ENCODE peak calls at places on chromosomes 5 and 9, in six cellular contexts. One of them, this sample, is unnamed.

GRCh38 chr9:71145179-71145578 is 23.8 kb upstream of the TRPM3 start:
- DNase-seq in PC-3: no peak
- DNase-seq in neural progenitor cell: no peak
- DNase-seq in PC-9: no peak
- DNase-seq in HepG2: no peak
- DNase-seq in fibroblast of lung: no peak
- DNase-seq in this sample: no peak

GRCh38 chr5:150487199-150488061 is 20.5 kb upstream of the NDST1 start:
- DNase-seq in PC-3: peak
- DNase-seq in neural progenitor cell: no peak
- DNase-seq in PC-9: no peak
- DNase-seq in HepG2: peak
- DNase-seq in fibroblast of lung: no peak
- DNase-seq in this sample: peak

GRCh38 chr9:131864531-131864930 is 124.7 kb upstream of the RAPGEF1 start:
- DNase-seq in PC-3: no peak
- DNase-seq in neural progenitor cell: no peak
- DNase-seq in PC-9: no peak
- DNase-seq in HepG2: no peak
- DNase-seq in fibroblast of lung: no peak
- DNase-seq in this sample: no peak

GRCh38 chr5:103891151-103891550 is 328.6 kb upstream of the NUDT12 start:
- DNase-seq in PC-3: peak
- DNase-seq in neural progenitor cell: no peak
- DNase-seq in PC-9: no peak
- DNase-seq in HepG2: no peak
- DNase-seq in fibroblast of lung: peak
- DNase-seq in this sample: no peak

GRCh38 chr9:29806941-29807625 is 2233.8 kb upstream of the C9orf72 start:
- DNase-seq in PC-3: peak
- DNase-seq in neural progenitor cell: peak
- DNase-seq in PC-9: no peak
- DNase-seq in HepG2: no peak
- DNase-seq in fibroblast of lung: peak
- DNase-seq in this sample: no peak

GRCh38 chr9:112535811-112536210 is 49.2 kb downstream of the KIAA1958 start:
- DNase-seq in PC-3: no peak
- DNase-seq in neural progenitor cell: no peak
- DNase-seq in PC-9: no peak
- DNase-seq in HepG2: no peak
- DNase-seq in fibroblast of lung: peak
- DNase-seq in this sample: peak

GRCh38 chr9:131080589-131080988 is 15.7 kb upstream of the AIF1L start:
- DNase-seq in PC-3: peak
- DNase-seq in neural progenitor cell: no peak
- DNase-seq in PC-9: peak
- DNase-seq in HepG2: no peak
- DNase-seq in fibroblast of lung: no peak
- DNase-seq in this sample: no peak

GRCh38 chr9:28650327-28650726 is 1077.0 kb upstream of the C9orf72 start:
- DNase-seq in PC-3: no peak
- DNase-seq in neural progenitor cell: no peak
- DNase-seq in PC-9: no peak
- DNase-seq in HepG2: no peak
- DNase-seq in fibroblast of lung: no peak
- DNase-seq in this sample: no peak

GRCh38 chr9:22446950-22447606 is 454 bp downstream of the DMRTA1 start:
- DNase-seq in PC-3: peak
- DNase-seq in neural progenitor cell: peak
- DNase-seq in PC-9: peak
- DNase-seq in HepG2: no peak
- DNase-seq in fibroblast of lung: peak
- DNase-seq in this sample: peak

GRCh38 chr5:170184007-170184687 is 48.6 kb upstream of the C5orf58 start:
- DNase-seq in PC-3: peak
- DNase-seq in neural progenitor cell: peak
- DNase-seq in PC-9: no peak
- DNase-seq in HepG2: peak
- DNase-seq in fibroblast of lung: peak
- DNase-seq in this sample: peak

GRCh38 chr5:102221949-102222348 is 74.1 kb downstream of the SLCO4C1 start:
- DNase-seq in PC-3: no peak
- DNase-seq in neural progenitor cell: no peak
- DNase-seq in PC-9: no peak
- DNase-seq in HepG2: no peak
- DNase-seq in fibroblast of lung: no peak
- DNase-seq in this sample: no peak

GRCh38 chr5:133371371-133372155 is 240.8 kb downstream of the FSTL4 start:
- DNase-seq in PC-3: peak
- DNase-seq in neural progenitor cell: no peak
- DNase-seq in PC-9: peak
- DNase-seq in HepG2: no peak
- DNase-seq in fibroblast of lung: no peak
- DNase-seq in this sample: no peak

GRCh38 chr5:137751869-137752491 is 2.2 kb downstream of the HNRNPA0 start:
- DNase-seq in PC-3: peak
- DNase-seq in neural progenitor cell: peak
- DNase-seq in PC-9: peak
- DNase-seq in HepG2: peak
- DNase-seq in fibroblast of lung: peak
- DNase-seq in this sample: peak

GRCh38 chr5:79560774-79561524 is 47.0 kb upstream of the HOMER1 start:
- DNase-seq in PC-3: no peak
- DNase-seq in neural progenitor cell: no peak
- DNase-seq in PC-9: no peak
- DNase-seq in HepG2: no peak
- DNase-seq in fibroblast of lung: peak
- DNase-seq in this sample: peak

GRCh38 chr5:58447231-58447630 is 12.7 kb downstream of the PLK2 start:
- DNase-seq in PC-3: no peak
- DNase-seq in neural progenitor cell: no peak
- DNase-seq in PC-9: no peak
- DNase-seq in HepG2: no peak
- DNase-seq in fibroblast of lung: peak
- DNase-seq in this sample: peak

GRCh38 chr5:151153766-151154272 is 3.8 kb downstream of the ANXA6 start:
- DNase-seq in PC-3: no peak
- DNase-seq in neural progenitor cell: no peak
- DNase-seq in PC-9: no peak
- DNase-seq in HepG2: no peak
- DNase-seq in fibroblast of lung: no peak
- DNase-seq in this sample: peak

GRCh38 chr5:87541033-87541432 is 128.3 kb upstream of the CCNH start:
- DNase-seq in PC-3: peak
- DNase-seq in neural progenitor cell: peak
- DNase-seq in PC-9: no peak
- DNase-seq in HepG2: no peak
- DNase-seq in fibroblast of lung: peak
- DNase-seq in this sample: peak

GRCh38 chr9:115165233-115165632 is 47.3 kb upstream of the TNC start:
- DNase-seq in PC-3: no peak
- DNase-seq in neural progenitor cell: no peak
- DNase-seq in PC-9: no peak
- DNase-seq in HepG2: no peak
- DNase-seq in fibroblast of lung: no peak
- DNase-seq in this sample: no peak

GRCh38 chr9:117643288-117643654 is 60.9 kb upstream of the TLR4 start:
- DNase-seq in PC-3: no peak
- DNase-seq in neural progenitor cell: no peak
- DNase-seq in PC-9: no peak
- DNase-seq in HepG2: no peak
- DNase-seq in fibroblast of lung: no peak
- DNase-seq in this sample: no peak

GRCh38 chr5:14809369-14810144 is 62.0 kb downstream of the ANKH start:
- DNase-seq in PC-3: peak
- DNase-seq in neural progenitor cell: no peak
- DNase-seq in PC-9: peak
- DNase-seq in HepG2: peak
- DNase-seq in fibroblast of lung: peak
- DNase-seq in this sample: peak

GRCh38 chr9:135992486-135993408 is 31.6 kb upstream of the UBAC1 start:
- DNase-seq in PC-3: peak
- DNase-seq in neural progenitor cell: peak
- DNase-seq in PC-9: no peak
- DNase-seq in HepG2: peak
- DNase-seq in fibroblast of lung: peak
- DNase-seq in this sample: peak

GRCh38 chr5:83444445-83444844 is 27.1 kb upstream of the VCAN start:
- DNase-seq in PC-3: no peak
- DNase-seq in neural progenitor cell: no peak
- DNase-seq in PC-9: no peak
- DNase-seq in HepG2: no peak
- DNase-seq in fibroblast of lung: no peak
- DNase-seq in this sample: no peak

GRCh38 chr9:86052556-86053468 is 46.5 kb downstream of the GOLM1 start:
- DNase-seq in PC-3: no peak
- DNase-seq in neural progenitor cell: no peak
- DNase-seq in PC-9: no peak
- DNase-seq in HepG2: no peak
- DNase-seq in fibroblast of lung: no peak
- DNase-seq in this sample: no peak

GRCh38 chr9:137919095-137919465 is 41.5 kb downstream of the CACNA1B start:
- DNase-seq in PC-3: no peak
- DNase-seq in neural progenitor cell: no peak
- DNase-seq in PC-9: no peak
- DNase-seq in HepG2: no peak
- DNase-seq in fibroblast of lung: no peak
- DNase-seq in this sample: no peak

GRCh38 chr9:33467526-33467925 is 6.2 kb downstream of the NOL6 start:
- DNase-seq in PC-3: no peak
- DNase-seq in neural progenitor cell: no peak
- DNase-seq in PC-9: no peak
- DNase-seq in HepG2: no peak
- DNase-seq in fibroblast of lung: no peak
- DNase-seq in this sample: no peak

GRCh38 chr5:102385365-102385764 is 89.3 kb upstream of the SLCO4C1 start:
- DNase-seq in PC-3: no peak
- DNase-seq in neural progenitor cell: no peak
- DNase-seq in PC-9: no peak
- DNase-seq in HepG2: no peak
- DNase-seq in fibroblast of lung: no peak
- DNase-seq in this sample: no peak

GRCh38 chr9:121721770-121722169 is 70.3 kb downstream of the DAB2IP start:
- DNase-seq in PC-3: no peak
- DNase-seq in neural progenitor cell: peak
- DNase-seq in PC-9: no peak
- DNase-seq in HepG2: no peak
- DNase-seq in fibroblast of lung: no peak
- DNase-seq in this sample: peak

GRCh38 chr9:125889524-125890473 is 142.6 kb downstream of the PBX3 start:
- DNase-seq in PC-3: peak
- DNase-seq in neural progenitor cell: peak
- DNase-seq in PC-9: no peak
- DNase-seq in HepG2: no peak
- DNase-seq in fibroblast of lung: peak
- DNase-seq in this sample: peak
- TF ChIP-seq EZH2 in PC-3: no peak
- TF ChIP-seq EZH2 in neural progenitor cell: no peak
- TF ChIP-seq EZH2 in PC-9: no peak
- TF ChIP-seq EZH2 in HepG2: no peak
- TF ChIP-seq EZH2 in fibroblast of lung: no peak
- TF ChIP-seq EZH2 in this sample: no peak

GRCh38 chr5:1874348-1874747 is 8.4 kb downstream of the IRX4 start:
- DNase-seq in PC-3: no peak
- DNase-seq in neural progenitor cell: no peak
- DNase-seq in PC-9: no peak
- DNase-seq in HepG2: no peak
- DNase-seq in fibroblast of lung: no peak
- DNase-seq in this sample: no peak
- H3K4me2 ChIP-seq in PC-3: no peak
- H3K4me2 ChIP-seq in neural progenitor cell: peak
- H3K4me2 ChIP-seq in PC-9: no peak
- H3K4me2 ChIP-seq in HepG2: no peak
- H3K4me2 ChIP-seq in fibroblast of lung: no peak
- H3K4me2 ChIP-seq in this sample: no peak

GRCh38 chr5:72557147-72557501 is 49.9 kb upstream of the ZNF366 start:
- DNase-seq in PC-3: no peak
- DNase-seq in neural progenitor cell: no peak
- DNase-seq in PC-9: no peak
- DNase-seq in HepG2: no peak
- DNase-seq in fibroblast of lung: no peak
- DNase-seq in this sample: no peak

GRCh38 chr5:72557576-72558336 is 50.5 kb upstream of the ZNF366 start:
- DNase-seq in PC-3: no peak
- DNase-seq in neural progenitor cell: no peak
- DNase-seq in PC-9: no peak
- DNase-seq in HepG2: no peak
- DNase-seq in fibroblast of lung: no peak
- DNase-seq in this sample: no peak

GRCh38 chr5:72554897-72555296 is 47.7 kb upstream of the ZNF366 start:
- DNase-seq in PC-3: no peak
- DNase-seq in neural progenitor cell: no peak
- DNase-seq in PC-9: no peak
- DNase-seq in HepG2: no peak
- DNase-seq in fibroblast of lung: no peak
- DNase-seq in this sample: no peak

GRCh38 chr5:72555871-72556270 is 48.7 kb upstream of the ZNF366 start:
- DNase-seq in PC-3: no peak
- DNase-seq in neural progenitor cell: peak
- DNase-seq in PC-9: no peak
- DNase-seq in HepG2: no peak
- DNase-seq in fibroblast of lung: no peak
- DNase-seq in this sample: peak

GRCh38 chr5:72556351-72557146 is 49.3 kb upstream of the ZNF366 start:
- DNase-seq in PC-3: peak
- DNase-seq in neural progenitor cell: peak
- DNase-seq in PC-9: no peak
- DNase-seq in HepG2: peak
- DNase-seq in fibroblast of lung: peak
- DNase-seq in this sample: peak
- H3K4me3 ChIP-seq in PC-3: peak
- H3K4me3 ChIP-seq in neural progenitor cell: peak
- H3K4me3 ChIP-seq in PC-9: no peak
- H3K4me3 ChIP-seq in HepG2: peak
- H3K4me3 ChIP-seq in fibroblast of lung: peak
- H3K4me3 ChIP-seq in this sample: peak

DNA sequence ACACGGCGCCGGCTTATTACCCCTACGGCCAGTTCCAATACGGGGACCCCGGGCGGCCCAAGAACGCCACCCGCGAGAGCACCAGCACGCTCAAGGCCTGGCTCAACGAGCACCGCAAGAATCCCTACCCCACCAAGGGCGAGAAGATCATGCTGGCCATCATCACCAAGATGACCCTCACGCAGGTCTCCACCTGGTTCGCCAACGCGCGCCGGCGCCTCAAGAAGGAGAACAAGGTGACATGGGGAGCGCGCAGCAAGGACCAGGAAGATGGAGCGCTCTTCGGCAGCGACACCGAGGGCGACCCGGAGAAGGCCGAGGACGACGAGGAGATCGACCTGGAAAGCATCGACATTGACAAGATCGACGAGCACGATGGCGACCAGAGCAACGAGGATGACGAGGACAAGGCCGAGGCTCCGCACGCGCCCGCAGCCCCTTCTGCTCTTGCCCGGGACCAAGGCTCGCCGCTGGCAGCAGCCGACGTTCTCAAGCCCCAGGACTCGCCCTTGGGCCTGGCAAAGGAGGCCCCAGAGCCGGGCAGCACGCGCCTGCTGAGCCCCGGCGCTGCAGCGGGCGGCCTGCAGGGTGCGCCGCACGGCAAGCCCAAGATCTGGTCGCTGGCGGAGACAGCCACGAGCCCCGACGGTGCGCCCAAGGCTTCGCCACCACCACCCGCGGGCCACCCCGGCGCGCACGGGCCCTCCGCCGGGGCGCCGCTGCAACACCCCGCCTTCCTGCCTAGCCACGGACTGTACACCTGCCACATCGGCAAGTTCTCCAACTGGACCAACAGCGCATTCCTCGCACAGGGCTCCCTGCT is 3.9 kb downstream of the IRX1 start:
- DNase-seq in PC-3: no peak
- DNase-seq in neural progenitor cell: peak
- DNase-seq in PC-9: no peak
- DNase-seq in HepG2: no peak
- DNase-seq in fibroblast of lung: peak
- DNase-seq in this sample: peak
- TF ChIP-seq EZH2 in PC-3: no peak
- TF ChIP-seq EZH2 in neural progenitor cell: peak
- TF ChIP-seq EZH2 in PC-9: no peak
- TF ChIP-seq EZH2 in HepG2: no peak
- TF ChIP-seq EZH2 in fibroblast of lung: no peak
- TF ChIP-seq EZH2 in this sample: no peak

This sample was measured in GM23248.